ENCODE peak calls at places on chromosomes 11 and 22, in ten cellular contexts. One of them, this sample, is unnamed.

GRCh38 chr22:28016781-28017557 is 97.9 kb upstream of the PITPNB start:
- DNase-seq in NB4: no peak
- DNase-seq in neural crest cell: no peak
- DNase-seq in body of pancreas: peak
- DNase-seq in tibial artery: peak
- DNase-seq in cardiac fibroblast: no peak
- DNase-seq in nephron progenitor cell: no peak
- DNase-seq in chondrocyte: peak
- DNase-seq in activated CD8-positive, alpha-beta T cell treated with anti-CD3 and anti-CD28 coated beads for 36 hours: no peak
- DNase-seq in K562: no peak
- DNase-seq in this sample: peak

GRCh38 chr22:30582051-30582450 is 7.6 kb upstream of the GAL3ST1 start:
- DNase-seq in tibial artery: no peak
- DNase-seq in neural crest cell: no peak
- DNase-seq in chondrocyte: no peak
- DNase-seq in body of pancreas: no peak
- DNase-seq in activated CD8-positive, alpha-beta T cell treated with anti-CD3 and anti-CD28 coated beads for 36 hours: no peak
- DNase-seq in nephron progenitor cell: no peak
- DNase-seq in NB4: no peak
- DNase-seq in cardiac fibroblast: peak
- DNase-seq in K562: no peak
- DNase-seq in this sample: no peak

GRCh38 chr11:2708151-2708581 is 8.4 kb upstream of the KCNQ1OT1 start:
- DNase-seq in nephron progenitor cell: no peak
- DNase-seq in chondrocyte: peak
- DNase-seq in cardiac fibroblast: peak
- DNase-seq in tibial artery: peak
- DNase-seq in K562: no peak
- DNase-seq in body of pancreas: no peak
- DNase-seq in activated CD8-positive, alpha-beta T cell treated with anti-CD3 and anti-CD28 coated beads for 36 hours: no peak
- DNase-seq in neural crest cell: no peak
- DNase-seq in NB4: no peak
- DNase-seq in this sample: no peak

GRCh38 chr22:32951081-32951806 is 106.9 kb downstream of the SYN3 start:
- DNase-seq in tibial artery: no peak
- DNase-seq in body of pancreas: no peak
- DNase-seq in activated CD8-positive, alpha-beta T cell treated with anti-CD3 and anti-CD28 coated beads for 36 hours: peak
- DNase-seq in chondrocyte: no peak
- DNase-seq in K562: peak
- DNase-seq in NB4: peak
- DNase-seq in cardiac fibroblast: peak
- DNase-seq in neural crest cell: no peak
- DNase-seq in nephron progenitor cell: peak
- DNase-seq in this sample: peak

GRCh38 chr11:75423721-75424120 is 9.3 kb downstream of the KLHL35 start:
- DNase-seq in activated CD8-positive, alpha-beta T cell treated with anti-CD3 and anti-CD28 coated beads for 36 hours: no peak
- DNase-seq in cardiac fibroblast: no peak
- DNase-seq in neural crest cell: no peak
- DNase-seq in tibial artery: no peak
- DNase-seq in K562: no peak
- DNase-seq in chondrocyte: no peak
- DNase-seq in NB4: no peak
- DNase-seq in body of pancreas: no peak
- DNase-seq in nephron progenitor cell: no peak
- DNase-seq in this sample: no peak

GRCh38 chr11:10351768-10352641 is 47.1 kb downstream of the ADM start:
- DNase-seq in activated CD8-positive, alpha-beta T cell treated with anti-CD3 and anti-CD28 coated beads for 36 hours: no peak
- DNase-seq in tibial artery: no peak
- DNase-seq in body of pancreas: peak
- DNase-seq in cardiac fibroblast: peak
- DNase-seq in NB4: no peak
- DNase-seq in chondrocyte: no peak
- DNase-seq in nephron progenitor cell: no peak
- DNase-seq in neural crest cell: peak
- DNase-seq in K562: no peak
- DNase-seq in this sample: peak

GRCh38 chr11:9802291-9802861 is 138.5 kb downstream of the SWAP70 start:
- DNase-seq in K562: no peak
- DNase-seq in body of pancreas: no peak
- DNase-seq in tibial artery: no peak
- DNase-seq in activated CD8-positive, alpha-beta T cell treated with anti-CD3 and anti-CD28 coated beads for 36 hours: no peak
- DNase-seq in neural crest cell: no peak
- DNase-seq in NB4: no peak
- DNase-seq in chondrocyte: no peak
- DNase-seq in cardiac fibroblast: peak
- DNase-seq in nephron progenitor cell: no peak
- DNase-seq in this sample: no peak

GRCh38 chr22:25030636-25031035 is 78.1 kb downstream of the KIAA1671 start:
- DNase-seq in NB4: no peak
- DNase-seq in tibial artery: no peak
- DNase-seq in nephron progenitor cell: no peak
- DNase-seq in activated CD8-positive, alpha-beta T cell treated with anti-CD3 and anti-CD28 coated beads for 36 hours: no peak
- DNase-seq in chondrocyte: no peak
- DNase-seq in neural crest cell: no peak
- DNase-seq in cardiac fibroblast: no peak
- DNase-seq in K562: no peak
- DNase-seq in body of pancreas: no peak
- DNase-seq in this sample: no peak

GRCh38 chr22:46321387-46321775 is 14.1 kb upstream of the TRMU start:
- DNase-seq in neural crest cell: no peak
- DNase-seq in tibial artery: no peak
- DNase-seq in nephron progenitor cell: no peak
- DNase-seq in chondrocyte: no peak
- DNase-seq in body of pancreas: no peak
- DNase-seq in K562: no peak
- DNase-seq in activated CD8-positive, alpha-beta T cell treated with anti-CD3 and anti-CD28 coated beads for 36 hours: no peak
- DNase-seq in cardiac fibroblast: no peak
- DNase-seq in NB4: no peak
- DNase-seq in this sample: no peak

GRCh38 chr11:62875698-62876483 is 4.8 kb upstream of the SLC3A2 start:
- DNase-seq in chondrocyte: no peak
- DNase-seq in neural crest cell: no peak
- DNase-seq in NB4: no peak
- DNase-seq in tibial artery: no peak
- DNase-seq in cardiac fibroblast: peak
- DNase-seq in K562: no peak
- DNase-seq in activated CD8-positive, alpha-beta T cell treated with anti-CD3 and anti-CD28 coated beads for 36 hours: no peak
- DNase-seq in body of pancreas: no peak
- DNase-seq in nephron progenitor cell: no peak
- DNase-seq in this sample: no peak

GRCh38 chr11:126969865-126970479 is 30.6 kb downstream of the KIRREL3 start:
- DNase-seq in activated CD8-positive, alpha-beta T cell treated with anti-CD3 and anti-CD28 coated beads for 36 hours: no peak
- DNase-seq in body of pancreas: no peak
- DNase-seq in cardiac fibroblast: peak
- DNase-seq in tibial artery: no peak
- DNase-seq in K562: no peak
- DNase-seq in neural crest cell: no peak
- DNase-seq in chondrocyte: no peak
- DNase-seq in NB4: peak
- DNase-seq in nephron progenitor cell: peak
- DNase-seq in this sample: peak

GRCh38 chr11:78855146-78855545 is 280.5 kb upstream of the NARS2 start:
- DNase-seq in K562: no peak
- DNase-seq in tibial artery: no peak
- DNase-seq in NB4: no peak
- DNase-seq in body of pancreas: no peak
- DNase-seq in cardiac fibroblast: no peak
- DNase-seq in nephron progenitor cell: no peak
- DNase-seq in activated CD8-positive, alpha-beta T cell treated with anti-CD3 and anti-CD28 coated beads for 36 hours: no peak
- DNase-seq in chondrocyte: no peak
- DNase-seq in neural crest cell: no peak
- DNase-seq in this sample: no peak

GRCh38 chr11:48052183-48053040 is 72.1 kb downstream of the PTPRJ start:
- DNase-seq in body of pancreas: peak
- DNase-seq in cardiac fibroblast: peak
- DNase-seq in NB4: peak
- DNase-seq in tibial artery: no peak
- DNase-seq in chondrocyte: no peak
- DNase-seq in activated CD8-positive, alpha-beta T cell treated with anti-CD3 and anti-CD28 coated beads for 36 hours: peak
- DNase-seq in nephron progenitor cell: no peak
- DNase-seq in K562: no peak
- DNase-seq in neural crest cell: no peak
- DNase-seq in this sample: no peak

GRCh38 chr22:37549704-37550059 is 10.6 kb upstream of the CDC42EP1 start:
- DNase-seq in activated CD8-positive, alpha-beta T cell treated with anti-CD3 and anti-CD28 coated beads for 36 hours: no peak
- DNase-seq in nephron progenitor cell: no peak
- DNase-seq in NB4: no peak
- DNase-seq in K562: no peak
- DNase-seq in body of pancreas: peak
- DNase-seq in cardiac fibroblast: peak
- DNase-seq in neural crest cell: no peak
- DNase-seq in tibial artery: peak
- DNase-seq in chondrocyte: no peak
- DNase-seq in this sample: no peak
- TF ChIP-seq CTCF in activated CD8-positive, alpha-beta T cell treated with anti-CD3 and anti-CD28 coated beads for 36 hours: no peak
- TF ChIP-seq CTCF in nephron progenitor cell: no peak
- TF ChIP-seq CTCF in NB4: peak
- TF ChIP-seq CTCF in K562: peak
- TF ChIP-seq CTCF in body of pancreas: peak
- TF ChIP-seq CTCF in cardiac fibroblast: peak
- TF ChIP-seq CTCF in neural crest cell: no peak
- TF ChIP-seq CTCF in tibial artery: peak
- TF ChIP-seq CTCF in chondrocyte: peak
- TF ChIP-seq CTCF in this sample: no peak

GRCh38 chr22:18070556-18071306 is 7.1 kb upstream of the PEX26 start:
- DNase-seq in neural crest cell: no peak
- DNase-seq in body of pancreas: no peak
- DNase-seq in NB4: no peak
- DNase-seq in cardiac fibroblast: no peak
- DNase-seq in K562: peak
- DNase-seq in chondrocyte: peak
- DNase-seq in nephron progenitor cell: no peak
- DNase-seq in tibial artery: peak
- DNase-seq in activated CD8-positive, alpha-beta T cell treated with anti-CD3 and anti-CD28 coated beads for 36 hours: peak
- DNase-seq in this sample: no peak
- TF ChIP-seq CTCF in neural crest cell: peak
- TF ChIP-seq CTCF in body of pancreas: no peak
- TF ChIP-seq CTCF in NB4: peak
- TF ChIP-seq CTCF in cardiac fibroblast: peak
- TF ChIP-seq CTCF in K562: peak
- TF ChIP-seq CTCF in chondrocyte: peak
- TF ChIP-seq CTCF in nephron progenitor cell: peak
- TF ChIP-seq CTCF in tibial artery: no peak
- TF ChIP-seq CTCF in activated CD8-positive, alpha-beta T cell treated with anti-CD3 and anti-CD28 coated beads for 36 hours: peak
- TF ChIP-seq CTCF in this sample: no peak

GRCh38 chr11:124113890-124114289 is 1.4 kb upstream of the VWA5A start:
- DNase-seq in chondrocyte: no peak
- DNase-seq in nephron progenitor cell: no peak
- DNase-seq in activated CD8-positive, alpha-beta T cell treated with anti-CD3 and anti-CD28 coated beads for 36 hours: no peak
- DNase-seq in tibial artery: no peak
- DNase-seq in body of pancreas: no peak
- DNase-seq in NB4: no peak
- DNase-seq in cardiac fibroblast: peak
- DNase-seq in neural crest cell: no peak
- DNase-seq in K562: no peak
- DNase-seq in this sample: no peak
- TF ChIP-seq CTCF in chondrocyte: no peak
- TF ChIP-seq CTCF in nephron progenitor cell: no peak
- TF ChIP-seq CTCF in activated CD8-positive, alpha-beta T cell treated with anti-CD3 and anti-CD28 coated beads for 36 hours: no peak
- TF ChIP-seq CTCF in tibial artery: no peak
- TF ChIP-seq CTCF in body of pancreas: no peak
- TF ChIP-seq CTCF in NB4: no peak
- TF ChIP-seq CTCF in cardiac fibroblast: no peak
- TF ChIP-seq CTCF in neural crest cell: no peak
- TF ChIP-seq CTCF in K562: no peak
- TF ChIP-seq CTCF in this sample: no peak

GRCh38 chr11:133476570-133477262 is 55.6 kb downstream of the OPCML start:
- DNase-seq in tibial artery: no peak
- DNase-seq in K562: no peak
- DNase-seq in NB4: peak
- DNase-seq in activated CD8-positive, alpha-beta T cell treated with anti-CD3 and anti-CD28 coated beads for 36 hours: no peak
- DNase-seq in body of pancreas: no peak
- DNase-seq in nephron progenitor cell: no peak
- DNase-seq in cardiac fibroblast: no peak
- DNase-seq in neural crest cell: no peak
- DNase-seq in chondrocyte: no peak
- DNase-seq in this sample: no peak

GRCh38 chr11:133474461-133474860 is 57.8 kb downstream of the OPCML start:
- DNase-seq in cardiac fibroblast: no peak
- DNase-seq in NB4: no peak
- DNase-seq in K562: no peak
- DNase-seq in body of pancreas: no peak
- DNase-seq in nephron progenitor cell: no peak
- DNase-seq in chondrocyte: no peak
- DNase-seq in activated CD8-positive, alpha-beta T cell treated with anti-CD3 and anti-CD28 coated beads for 36 hours: no peak
- DNase-seq in neural crest cell: no peak
- DNase-seq in tibial artery: no peak
- DNase-seq in this sample: no peak

GRCh38 chr11:133479209-133479608 is 53.1 kb downstream of the OPCML start:
- DNase-seq in chondrocyte: no peak
- DNase-seq in activated CD8-positive, alpha-beta T cell treated with anti-CD3 and anti-CD28 coated beads for 36 hours: no peak
- DNase-seq in body of pancreas: no peak
- DNase-seq in K562: no peak
- DNase-seq in cardiac fibroblast: no peak
- DNase-seq in tibial artery: no peak
- DNase-seq in neural crest cell: no peak
- DNase-seq in nephron progenitor cell: no peak
- DNase-seq in NB4: no peak
- DNase-seq in this sample: no peak

DNA sequence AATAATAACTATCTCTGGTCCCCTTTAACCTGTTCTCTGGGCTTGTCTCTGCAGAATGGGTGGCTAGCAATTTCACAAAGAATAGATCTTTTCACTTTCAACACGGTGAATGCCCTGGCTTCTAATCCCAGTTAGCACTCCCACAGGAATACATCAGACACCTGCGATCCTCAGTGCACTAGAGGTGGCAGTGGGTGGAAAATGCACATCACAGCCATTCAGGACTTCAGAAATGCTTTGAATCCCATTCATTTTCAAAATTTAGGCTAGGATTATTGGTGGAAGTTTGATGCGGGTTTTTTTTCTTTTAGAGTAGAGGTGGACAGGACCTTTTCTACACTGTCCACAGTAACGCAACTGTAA is 55.1 kb downstream of the OPCML start:
- DNase-seq in tibial artery: no peak
- DNase-seq in nephron progenitor cell: no peak
- DNase-seq in cardiac fibroblast: no peak
- DNase-seq in neural crest cell: no peak
- DNase-seq in activated CD8-positive, alpha-beta T cell treated with anti-CD3 and anti-CD28 coated beads for 36 hours: no peak
- DNase-seq in body of pancreas: no peak
- DNase-seq in K562: no peak
- DNase-seq in NB4: no peak
- DNase-seq in chondrocyte: no peak
- DNase-seq in this sample: no peak
- TF ChIP-seq CTCF in tibial artery: no peak
- TF ChIP-seq CTCF in nephron progenitor cell: no peak
- TF ChIP-seq CTCF in cardiac fibroblast: no peak
- TF ChIP-seq CTCF in neural crest cell: no peak
- TF ChIP-seq CTCF in activated CD8-positive, alpha-beta T cell treated with anti-CD3 and anti-CD28 coated beads for 36 hours: no peak
- TF ChIP-seq CTCF in body of pancreas: no peak
- TF ChIP-seq CTCF in K562: no peak
- TF ChIP-seq CTCF in NB4: no peak
- TF ChIP-seq CTCF in chondrocyte: no peak
- TF ChIP-seq CTCF in this sample: no peak

GRCh38 chr11:12746593-12747097 is 72.4 kb downstream of the TEAD1 start:
- DNase-seq in chondrocyte: peak
- DNase-seq in tibial artery: no peak
- DNase-seq in cardiac fibroblast: peak
- DNase-seq in NB4: peak
- DNase-seq in body of pancreas: peak
- DNase-seq in activated CD8-positive, alpha-beta T cell treated with anti-CD3 and anti-CD28 coated beads for 36 hours: no peak
- DNase-seq in K562: peak
- DNase-seq in nephron progenitor cell: peak
- DNase-seq in neural crest cell: peak
- DNase-seq in this sample: peak
- TF ChIP-seq CTCF in chondrocyte: no peak
- TF ChIP-seq CTCF in tibial artery: no peak
- TF ChIP-seq CTCF in cardiac fibroblast: peak
- TF ChIP-seq CTCF in NB4: no peak
- TF ChIP-seq CTCF in body of pancreas: no peak
- TF ChIP-seq CTCF in activated CD8-positive, alpha-beta T cell treated with anti-CD3 and anti-CD28 coated beads for 36 hours: no peak
- TF ChIP-seq CTCF in K562: no peak
- TF ChIP-seq CTCF in nephron progenitor cell: peak
- TF ChIP-seq CTCF in neural crest cell: no peak
- TF ChIP-seq CTCF in this sample: peak